ENCODE peak calls at places on chromosome 4, in ten cellular contexts. S, W, R, T, Y, K, H, L, P and Z are unnamed samples.

GRCh38 chr4:6222761-6223292 is 22.5 kb upstream of the JAKMIP1 start:
- DNase-seq in W (no peak), Y (no peak), R (peak), K (no peak), T (peak), S (no peak), P (no peak), H (no peak), L (no peak), Z (peak)

GRCh38 chr4:66658809-66659208 is 886.5 kb downstream of the CENPC start:
- DNase-seq in P (no peak), Y (no peak), T (no peak), K (no peak), S (no peak), H (no peak), L (no peak), W (no peak), R (no peak), Z (no peak)

GRCh38 chr4:148901075-148901705 is 459.0 kb upstream of the NR3C2 start:
- DNase-seq in P (no peak), W (no peak), S (no peak), H (no peak), L (no peak), Y (no peak), K (no peak), R (no peak), T (no peak), Z (no peak)

GRCh38 chr4:117986331-117986730 is 48.0 kb upstream of the NDST3 start:
- DNase-seq in K (no peak), W (no peak), P (no peak), Y (no peak), L (no peak), T (no peak), S (no peak), R (no peak), H (no peak), Z (no peak)

GRCh38 chr4:87839309-87839946 is 6.7 kb downstream of the MEPE start:
- DNase-seq in P (no peak), K (peak), H (peak), T (peak), L (no peak), S (peak), Y (peak), W (no peak), R (no peak), Z (no peak)

GRCh38 chr4:21077967-21078366 is 377.7 kb downstream of the PACRGL start:
- DNase-seq in K (no peak), Y (no peak), P (no peak), W (no peak), R (no peak), T (no peak), L (no peak), H (no peak), S (no peak), Z (no peak)

GRCh38 chr4:184477201-184477999 is 3.0 kb upstream of the IRF2 start:
- DNase-seq in T (no peak), K (no peak), S (no peak), L (no peak), H (no peak), R (no peak), Y (no peak), P (no peak), W (no peak), Z (no peak)

GRCh38 chr4:106471151-106471550 is 102.6 kb upstream of the GIMD1 start:
- DNase-seq in S (no peak), Y (no peak), K (no peak), R (no peak), H (no peak), T (no peak), L (no peak), W (no peak), P (no peak), Z (no peak)

GRCh38 chr4:77358315-77358928 is 201.4 kb downstream of the CCNG2 start:
- DNase-seq in H (peak), R (no peak), P (no peak), Y (peak), K (peak), L (no peak), S (peak), W (no peak), T (peak), Z (no peak)

GRCh38 chr4:108172231-108172779 is 3.6 kb upstream of the LEF1 start:
- DNase-seq in L (no peak), R (no peak), K (no peak), P (no peak), Y (no peak), H (peak), W (no peak), S (no peak), T (peak), Z (no peak)

GRCh38 chr4:113756005-113756410 is 5.5 kb downstream of the CAMK2D start:
- DNase-seq in P (no peak), W (no peak), R (no peak), T (no peak), K (peak), H (no peak), Y (no peak), L (no peak), S (peak), Z (no peak)

GRCh38 chr4:156553659-156554058 is 417.9 kb downstream of the PDGFC start:
- DNase-seq in H (no peak), K (no peak), S (no peak), Y (no peak), W (no peak), T (no peak), L (no peak), P (no peak), R (no peak), Z (no peak)

GRCh38 chr4:88478247-88478646 is 21.3 kb downstream of the HERC5 start:
- DNase-seq in R (no peak), T (no peak), S (no peak), K (no peak), L (no peak), Y (no peak), H (no peak), W (no peak), P (no peak), Z (no peak)

GRCh38 chr4:3406021-3406420 is 35.7 kb upstream of the HGFAC start:
- DNase-seq in K (no peak), P (no peak), W (peak), S (no peak), R (no peak), L (no peak), Y (no peak), T (no peak), H (no peak), Z (no peak)

GRCh38 chr4:182510836-182511235 is 267.6 kb downstream of the TENM3 start:
- DNase-seq in W (no peak), L (no peak), R (no peak), S (no peak), T (no peak), K (no peak), P (no peak), Y (no peak), H (no peak), Z (no peak)

GRCh38 chr4:13527983-13528822 is 16.1 kb downstream of the NKX3-2 start:
- DNase-seq in K (no peak), P (no peak), Y (peak), L (no peak), H (peak), S (no peak), R (no peak), W (peak), T (no peak), Z (peak)

GRCh38 chr4:1446502-1447153 is 40.4 kb upstream of the NKX1-1 start:
- DNase-seq in Y (no peak), L (no peak), R (no peak), S (no peak), T (peak), P (no peak), K (no peak), W (peak), H (no peak), Z (peak)

GRCh38 chr4:114472269-114473032 is 126.2 kb upstream of the UGT8 start:
- DNase-seq in T (no peak), W (no peak), K (no peak), H (no peak), Y (no peak), R (no peak), P (no peak), S (no peak), L (no peak), Z (no peak)

GRCh38 chr4:81605278-81605677 is 133.6 kb upstream of the RASGEF1B start:
- DNase-seq in L (no peak), R (no peak), W (no peak), K (no peak), T (no peak), Y (peak), P (no peak), H (no peak), S (no peak), Z (no peak)

GRCh38 chr4:81607947-81608346 is 136.2 kb upstream of the RASGEF1B start:
- DNase-seq in P (no peak), R (peak), T (no peak), W (no peak), Y (no peak), L (no peak), K (no peak), H (no peak), S (no peak), Z (no peak)

GRCh38 chr4:81606166-81606565 is 134.5 kb upstream of the RASGEF1B start:
- DNase-seq in W (no peak), L (no peak), R (no peak), T (no peak), Y (no peak), K (no peak), H (no peak), P (no peak), S (no peak), Z (no peak)

GRCh38 chr4:81604683-81605082 is 133.0 kb upstream of the RASGEF1B start:
- DNase-seq in T (no peak), Y (no peak), R (no peak), K (no peak), S (no peak), H (no peak), L (no peak), W (no peak), P (no peak), Z (no peak)

GRCh38 chr4:81606796-81607550 is 135.3 kb upstream of the RASGEF1B start:
- DNase-seq in P (no peak), Y (peak), S (no peak), K (peak), R (peak), T (peak), L (no peak), H (no peak), W (no peak), Z (no peak)
- TF ChIP-seq CTCF in P (no peak), Y (peak), S (no peak), K (no peak), R (no peak), T (no peak), L (no peak), H (no peak), W (no peak), Z (no peak)

GRCh38 chr4:174912919-174913543 is 5.1 kb upstream of the ADAM29 start:
- DNase-seq in R (no peak), P (no peak), W (no peak), S (no peak), T (no peak), L (no peak), H (no peak), K (no peak), Y (no peak), Z (no peak)
- TF ChIP-seq CTCF in R (no peak), P (no peak), W (no peak), S (no peak), T (no peak), L (no peak), H (no peak), K (no peak), Y (no peak), Z (no peak)

GRCh38 chr4:94126669-94127068 is 81.0 kb upstream of the SMARCAD1 start:
- DNase-seq in W (no peak), T (no peak), L (no peak), K (no peak), Y (no peak), S (no peak), P (no peak), R (no peak), H (peak), Z (no peak)
- TF ChIP-seq CTCF in W (no peak), T (no peak), L (no peak), K (no peak), Y (no peak), S (no peak), P (no peak), R (no peak), H (peak), Z (peak)

GRCh38 chr4:55158957-55159356 is 33.6 kb upstream of the KDR start:
- DNase-seq in S (no peak), T (no peak), L (no peak), H (no peak), Y (no peak), K (no peak), R (no peak), W (no peak), P (no peak), Z (no peak)
- TF ChIP-seq CTCF in S (no peak), T (no peak), L (no peak), H (no peak), Y (no peak), K (no peak), R (no peak), W (no peak), P (no peak), Z (no peak)

DNA sequence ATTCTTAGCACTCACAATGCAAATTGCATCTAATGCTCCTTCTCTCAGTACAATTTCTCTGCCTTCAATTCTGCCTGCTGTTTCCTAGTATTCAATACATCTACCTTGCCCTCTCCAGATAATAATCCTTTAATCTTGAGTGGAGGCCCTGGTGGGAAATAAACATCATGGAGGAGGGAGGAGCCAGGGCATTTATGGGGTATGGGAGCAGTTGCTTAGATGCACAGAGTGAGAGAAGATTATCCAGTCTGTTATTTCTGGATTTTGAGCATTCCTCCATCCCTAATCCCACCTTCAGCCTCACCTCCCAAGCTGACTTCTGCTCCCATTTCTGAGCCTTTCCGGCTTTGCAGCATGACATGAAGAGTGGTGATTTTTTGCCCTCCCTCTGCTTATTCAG is 127.9 kb upstream of the PPP3CA start:
- DNase-seq in R (no peak), K (peak), H (no peak), T (no peak), L (no peak), P (no peak), Y (no peak), S (no peak), W (no peak), Z (no peak)
- TF ChIP-seq CTCF in R (no peak), K (no peak), H (no peak), T (no peak), L (no peak), P (no peak), Y (no peak), S (no peak), W (no peak), Z (no peak)

DNA sequence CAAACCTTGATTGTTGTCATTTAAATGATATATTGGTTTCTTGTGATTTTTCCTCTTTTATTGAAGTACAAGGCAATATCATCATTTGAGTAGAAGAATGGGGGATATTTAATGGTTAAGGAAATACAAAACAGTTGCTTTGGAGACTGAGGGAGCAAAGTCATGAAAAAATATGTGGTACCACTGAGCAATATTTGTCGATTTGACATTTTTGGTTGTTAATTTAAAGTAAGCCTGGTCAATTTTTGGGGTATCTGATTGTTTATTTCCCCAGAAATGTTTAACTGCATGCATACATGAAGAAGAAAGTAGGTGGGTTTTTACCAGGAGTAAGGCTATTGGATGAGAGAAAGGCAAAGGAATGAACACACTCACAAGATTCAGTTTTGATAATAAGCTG is 556.2 kb downstream of the TRAM1L1 start:
- DNase-seq in P (no peak), R (no peak), T (no peak), Y (no peak), K (no peak), W (no peak), S (no peak), L (no peak), H (no peak), Z (no peak)
- TF ChIP-seq CTCF in P (no peak), R (no peak), T (no peak), Y (no peak), K (no peak), W (no peak), S (no peak), L (no peak), H (no peak), Z (no peak)

GRCh38 chr4:186201535-186202230 is 10.3 kb downstream of the CYP4V2 start:
- DNase-seq in Y (peak), R (no peak), T (peak), P (no peak), W (no peak), H (peak), K (peak), L (no peak), S (peak), Z (no peak)
- TF ChIP-seq CTCF in Y (peak), R (peak), T (peak), P (peak), W (peak), H (peak), K (peak), L (peak), S (peak), Z (peak)